ENCODE peak calls at places on chromosomes 1 and 21, in eight cellular contexts. One of them, this sample, is unnamed.
A peak's percentile ranks its signal among the peaks of the same experiment; 100 is the strongest.

GRCh38 chr1:185610954-185611353 is 123.2 kb upstream of the HMCN1 start:
- DNase-seq in HEK293T: no peak
- DNase-seq in GM19239: no peak
- DNase-seq in H54: no peak
- DNase-seq in CD8-positive, alpha-beta memory T cell: no peak
- DNase-seq in H4: no peak
- DNase-seq in brain microvascular endothelial cell: no peak
- DNase-seq in Right ventricle myocardium inferior: no peak
- DNase-seq in this sample: no peak

GRCh38 chr1:179800481-179800880 is 57.4 kb downstream of the FAM163A start:
- DNase-seq in H4: no peak
- DNase-seq in CD8-positive, alpha-beta memory T cell: no peak
- DNase-seq in HEK293T: no peak
- DNase-seq in H54: no peak
- DNase-seq in brain microvascular endothelial cell: no peak
- DNase-seq in Right ventricle myocardium inferior: no peak
- DNase-seq in GM19239: no peak
- DNase-seq in this sample: no peak

GRCh38 chr1:19619697-19620384 is 24.3 kb upstream of the NBL1 start:
- DNase-seq in HEK293T: no peak
- DNase-seq in GM19239: no peak
- DNase-seq in Right ventricle myocardium inferior: no peak
- DNase-seq in CD8-positive, alpha-beta memory T cell: no peak
- DNase-seq in H4: no peak
- DNase-seq in H54: no peak
- DNase-seq in brain microvascular endothelial cell: no peak
- DNase-seq in this sample: no peak

GRCh38 chr1:24149854-24150227 is 6.9 kb upstream of the IL22RA1 start:
- DNase-seq in CD8-positive, alpha-beta memory T cell: no peak
- DNase-seq in H4: peak; percentile 56
- DNase-seq in Right ventricle myocardium inferior: no peak
- DNase-seq in H54: peak; percentile 40
- DNase-seq in HEK293T: no peak
- DNase-seq in GM19239: no peak
- DNase-seq in brain microvascular endothelial cell: peak; percentile 91
- DNase-seq in this sample: peak; percentile 65

GRCh38 chr1:42260376-42261078 is 74.5 kb downstream of the FOXJ3 start:
- DNase-seq in HEK293T: no peak
- DNase-seq in Right ventricle myocardium inferior: no peak
- DNase-seq in H54: no peak
- DNase-seq in GM19239: no peak
- DNase-seq in brain microvascular endothelial cell: no peak
- DNase-seq in CD8-positive, alpha-beta memory T cell: no peak
- DNase-seq in H4: no peak
- DNase-seq in this sample: no peak

GRCh38 chr1:226967665-226968064 is 27.6 kb downstream of the COQ8A start:
- DNase-seq in CD8-positive, alpha-beta memory T cell: no peak
- DNase-seq in Right ventricle myocardium inferior: peak; percentile 9
- DNase-seq in brain microvascular endothelial cell: no peak
- DNase-seq in H4: no peak
- DNase-seq in HEK293T: no peak
- DNase-seq in H54: no peak
- DNase-seq in GM19239: no peak
- DNase-seq in this sample: no peak

GRCh38 chr1:31791131-31791858 is 24.5 kb downstream of the SPOCD1 start:
- DNase-seq in H54: no peak
- DNase-seq in brain microvascular endothelial cell: no peak
- DNase-seq in CD8-positive, alpha-beta memory T cell: no peak
- DNase-seq in Right ventricle myocardium inferior: no peak
- DNase-seq in HEK293T: no peak
- DNase-seq in GM19239: no peak
- DNase-seq in H4: no peak
- DNase-seq in this sample: no peak

GRCh38 chr1:216290074-216290473 is 133.2 kb downstream of the USH2A start:
- DNase-seq in brain microvascular endothelial cell: no peak
- DNase-seq in Right ventricle myocardium inferior: no peak
- DNase-seq in CD8-positive, alpha-beta memory T cell: no peak
- DNase-seq in H4: no peak
- DNase-seq in HEK293T: no peak
- DNase-seq in GM19239: no peak
- DNase-seq in H54: no peak
- DNase-seq in this sample: no peak

GRCh38 chr1:222886194-222887126 is 71.6 kb downstream of the DISP1 start:
- DNase-seq in CD8-positive, alpha-beta memory T cell: no peak
- DNase-seq in Right ventricle myocardium inferior: no peak
- DNase-seq in brain microvascular endothelial cell: no peak
- DNase-seq in H54: no peak
- DNase-seq in HEK293T: no peak
- DNase-seq in H4: no peak
- DNase-seq in GM19239: no peak
- DNase-seq in this sample: no peak

GRCh38 chr1:225881081-225882007 is 836 bp downstream of the TMEM63A start:
- DNase-seq in H4: peak; percentile 55
- DNase-seq in HEK293T: no peak
- DNase-seq in H54: peak; percentile 60
- DNase-seq in GM19239: peak; percentile 61
- DNase-seq in CD8-positive, alpha-beta memory T cell: peak; percentile 52
- DNase-seq in Right ventricle myocardium inferior: peak; percentile 81
- DNase-seq in brain microvascular endothelial cell: no peak
- DNase-seq in this sample: peak; percentile 87

GRCh38 chr1:83839566-83840173 is 159.3 kb downstream of the TTLL7 start:
- DNase-seq in CD8-positive, alpha-beta memory T cell: no peak
- DNase-seq in HEK293T: no peak
- DNase-seq in Right ventricle myocardium inferior: no peak
- DNase-seq in H4: no peak
- DNase-seq in GM19239: no peak
- DNase-seq in H54: no peak
- DNase-seq in brain microvascular endothelial cell: no peak
- DNase-seq in this sample: no peak

GRCh38 chr21:32921632-32922230 is 104.0 kb upstream of the OLIG2 start:
- DNase-seq in CD8-positive, alpha-beta memory T cell: peak; percentile 10
- DNase-seq in Right ventricle myocardium inferior: peak; percentile 73
- DNase-seq in GM19239: no peak
- DNase-seq in HEK293T: peak; percentile 43
- DNase-seq in H54: peak; percentile 23
- DNase-seq in brain microvascular endothelial cell: no peak
- DNase-seq in H4: no peak
- DNase-seq in this sample: no peak

GRCh38 chr1:236018885-236019453 is 45.9 kb downstream of the NID1 start:
- DNase-seq in Right ventricle myocardium inferior: peak; percentile 87
- DNase-seq in CD8-positive, alpha-beta memory T cell: no peak
- DNase-seq in H54: no peak
- DNase-seq in GM19239: no peak
- DNase-seq in H4: no peak
- DNase-seq in HEK293T: no peak
- DNase-seq in brain microvascular endothelial cell: no peak
- DNase-seq in this sample: peak; percentile 94

GRCh38 chr1:223129229-223129851 is 13.7 kb downstream of the TLR5 start:
- DNase-seq in HEK293T: peak; percentile 79
- DNase-seq in H4: no peak
- DNase-seq in H54: peak; percentile 43
- DNase-seq in Right ventricle myocardium inferior: peak; percentile 91
- DNase-seq in GM19239: peak; percentile 43
- DNase-seq in CD8-positive, alpha-beta memory T cell: peak; percentile 50
- DNase-seq in brain microvascular endothelial cell: peak; percentile 25
- DNase-seq in this sample: peak; percentile 92

GRCh38 chr21:42698730-42699129 is 45.3 kb downstream of the PDE9A start:
- DNase-seq in brain microvascular endothelial cell: no peak
- DNase-seq in H4: no peak
- DNase-seq in GM19239: no peak
- DNase-seq in Right ventricle myocardium inferior: no peak
- DNase-seq in HEK293T: no peak
- DNase-seq in H54: no peak
- DNase-seq in CD8-positive, alpha-beta memory T cell: no peak
- DNase-seq in this sample: no peak

GRCh38 chr1:232650433-232650832 is 20.5 kb upstream of the SIPA1L2 start:
- DNase-seq in H54: no peak
- DNase-seq in CD8-positive, alpha-beta memory T cell: no peak
- DNase-seq in H4: no peak
- DNase-seq in brain microvascular endothelial cell: no peak
- DNase-seq in Right ventricle myocardium inferior: no peak
- DNase-seq in GM19239: no peak
- DNase-seq in HEK293T: no peak
- DNase-seq in this sample: no peak

GRCh38 chr1:97610748-97611147 is 310.1 kb downstream of the DPYD start:
- DNase-seq in Right ventricle myocardium inferior: no peak
- DNase-seq in HEK293T: no peak
- DNase-seq in brain microvascular endothelial cell: no peak
- DNase-seq in GM19239: no peak
- DNase-seq in H54: no peak
- DNase-seq in CD8-positive, alpha-beta memory T cell: no peak
- DNase-seq in H4: no peak
- DNase-seq in this sample: no peak

GRCh38 chr1:37817481-37817880 is 9.5 kb upstream of the YRDC start:
- DNase-seq in H4: no peak
- DNase-seq in CD8-positive, alpha-beta memory T cell: no peak
- DNase-seq in HEK293T: no peak
- DNase-seq in brain microvascular endothelial cell: no peak
- DNase-seq in H54: no peak
- DNase-seq in GM19239: no peak
- DNase-seq in Right ventricle myocardium inferior: no peak
- DNase-seq in this sample: no peak

GRCh38 chr1:61588736-61589381 is 136.1 kb downstream of the TM2D1 start:
- DNase-seq in CD8-positive, alpha-beta memory T cell: peak; percentile 30
- DNase-seq in brain microvascular endothelial cell: peak; percentile 65
- DNase-seq in GM19239: peak; percentile 43
- DNase-seq in Right ventricle myocardium inferior: no peak
- DNase-seq in H54: peak; percentile 42
- DNase-seq in H4: peak; percentile 70
- DNase-seq in HEK293T: peak; percentile 87
- DNase-seq in this sample: peak; percentile 53

GRCh38 chr1:222880586-222880985 is 65.7 kb downstream of the DISP1 start:
- DNase-seq in H4: peak; percentile 69
- DNase-seq in brain microvascular endothelial cell: peak; percentile 70
- DNase-seq in CD8-positive, alpha-beta memory T cell: no peak
- DNase-seq in HEK293T: no peak
- DNase-seq in Right ventricle myocardium inferior: no peak
- DNase-seq in H54: peak; percentile 28
- DNase-seq in GM19239: no peak
- DNase-seq in this sample: no peak

GRCh38 chr1:212613440-212614335 is 5.1 kb downstream of the ATF3 start:
- DNase-seq in CD8-positive, alpha-beta memory T cell: no peak
- DNase-seq in GM19239: no peak
- DNase-seq in H54: no peak
- DNase-seq in Right ventricle myocardium inferior: no peak
- DNase-seq in brain microvascular endothelial cell: no peak
- DNase-seq in H4: no peak
- DNase-seq in HEK293T: no peak
- DNase-seq in this sample: no peak

GRCh38 chr1:108082741-108083562 is 117.2 kb downstream of the SLC25A24 start:
- DNase-seq in H54: no peak
- DNase-seq in H4: no peak
- DNase-seq in Right ventricle myocardium inferior: no peak
- DNase-seq in brain microvascular endothelial cell: no peak
- DNase-seq in GM19239: no peak
- DNase-seq in HEK293T: no peak
- DNase-seq in CD8-positive, alpha-beta memory T cell: no peak
- DNase-seq in this sample: no peak

GRCh38 chr1:208541225-208541855 is 297.2 kb upstream of the PLXNA2 start:
- DNase-seq in H54: no peak
- DNase-seq in H4: no peak
- DNase-seq in Right ventricle myocardium inferior: no peak
- DNase-seq in GM19239: no peak
- DNase-seq in HEK293T: no peak
- DNase-seq in CD8-positive, alpha-beta memory T cell: no peak
- DNase-seq in brain microvascular endothelial cell: no peak
- DNase-seq in this sample: no peak

GRCh38 chr1:230792691-230793462 is 45.7 kb downstream of the CAPN9 start:
- DNase-seq in Right ventricle myocardium inferior: no peak
- DNase-seq in CD8-positive, alpha-beta memory T cell: no peak
- DNase-seq in H54: no peak
- DNase-seq in HEK293T: no peak
- DNase-seq in GM19239: no peak
- DNase-seq in brain microvascular endothelial cell: no peak
- DNase-seq in H4: no peak
- DNase-seq in this sample: no peak

GRCh38 chr1:229287257-229287656 is 16.3 kb downstream of the RAB4A start:
- DNase-seq in CD8-positive, alpha-beta memory T cell: no peak
- DNase-seq in H4: no peak
- DNase-seq in brain microvascular endothelial cell: no peak
- DNase-seq in H54: no peak
- DNase-seq in GM19239: no peak
- DNase-seq in Right ventricle myocardium inferior: no peak
- DNase-seq in HEK293T: no peak
- DNase-seq in this sample: no peak

GRCh38 chr1:101356013-101356412 is 119.2 kb downstream of the S1PR1 start:
- DNase-seq in GM19239: no peak
- DNase-seq in H54: no peak
- DNase-seq in Right ventricle myocardium inferior: no peak
- DNase-seq in brain microvascular endothelial cell: no peak
- DNase-seq in HEK293T: no peak
- DNase-seq in H4: no peak
- DNase-seq in CD8-positive, alpha-beta memory T cell: no peak
- DNase-seq in this sample: no peak

GRCh38 chr1:206839857-206840256 is 25.6 kb upstream of the IL20 start:
- DNase-seq in CD8-positive, alpha-beta memory T cell: no peak
- DNase-seq in H4: peak; percentile 60
- DNase-seq in brain microvascular endothelial cell: peak; percentile 29
- DNase-seq in HEK293T: no peak
- DNase-seq in H54: peak; percentile 76
- DNase-seq in GM19239: no peak
- DNase-seq in Right ventricle myocardium inferior: no peak
- DNase-seq in this sample: no peak

GRCh38 chr1:24935196-24935526 is 5.1 kb upstream of the RUNX3 start:
- DNase-seq in H54: no peak
- DNase-seq in HEK293T: no peak
- DNase-seq in GM19239: no peak
- DNase-seq in H4: no peak
- DNase-seq in Right ventricle myocardium inferior: no peak
- DNase-seq in brain microvascular endothelial cell: no peak
- DNase-seq in CD8-positive, alpha-beta memory T cell: no peak
- DNase-seq in this sample: no peak

GRCh38 chr1:53979712-53980450 is 33.7 kb downstream of the LRRC42 start:
- DNase-seq in brain microvascular endothelial cell: no peak
- DNase-seq in H4: no peak
- DNase-seq in Right ventricle myocardium inferior: no peak
- DNase-seq in H54: no peak
- DNase-seq in HEK293T: no peak
- DNase-seq in GM19239: no peak
- DNase-seq in CD8-positive, alpha-beta memory T cell: no peak
- DNase-seq in this sample: no peak

This sample was measured in right cardiac atrium.